ENCODE peak calls at places on chromosomes 16 and 17, in four cellular contexts. G is hepatocyte, B is NB4, L is fibroblast of villous mesenchyme. X is an unnamed sample.
A peak's percentile ranks its signal among the peaks of the same experiment; 100 is the strongest.

GRCh38 chr16:24279982-24280381 is 23.8 kb downstream of the CACNG3 start:
- DNase-seq in G (no peak), B (no peak), L (no peak), X (no peak)

GRCh38 chr17:80866050-80866793 is 125.4 kb upstream of the CHMP6 start:
- DNase-seq in G (peak; percentile 58), B (peak; percentile 64), L (peak; percentile 64), X (peak; percentile 66)

GRCh38 chr17:64683791-64684190 is 21.7 kb upstream of the SMURF2 start:
- DNase-seq in G (no peak), B (no peak), L (no peak), X (no peak)

GRCh38 chr16:17439580-17439979 is 31.2 kb downstream of the XYLT1 start:
- DNase-seq in G (no peak), B (no peak), L (no peak), X (no peak)

GRCh38 chr17:1880851-1881630 is 51.2 kb downstream of the RPA1 start:
- DNase-seq in G (no peak), B (no peak), L (no peak), X (no peak)

GRCh38 chr17:22704674-22705073 is 1012.4 kb downstream of the KCNJ18 start:
- DNase-seq in G (no peak), B (peak; percentile 38), L (no peak), X (no peak)

GRCh38 chr17:81187120-81187519 is 21.1 kb upstream of the AATK start:
- DNase-seq in G (no peak), B (no peak), L (no peak), X (no peak)

GRCh38 chr17:44220211-44221071 is 966 bp upstream of the UBTF start:
- DNase-seq in G (peak; percentile 78), B (peak; percentile 74), L (peak; percentile 54), X (no peak)

GRCh38 chr16:86042996-86043725 is 144.2 kb downstream of the IRF8 start:
- DNase-seq in G (no peak), B (no peak), L (no peak), X (no peak)

GRCh38 chr16:10878644-10879498 is 1.9 kb downstream of the CIITA start:
- DNase-seq in G (peak; percentile 19), B (no peak), L (peak; percentile 26), X (no peak)

GRCh38 chr16:81798311-81799137 is 19.4 kb downstream of the PLCG2 start:
- DNase-seq in G (no peak), B (peak; percentile 98), L (no peak), X (no peak)

GRCh38 chr16:56477096-56477878 is 25.9 kb downstream of the OGFOD1 start:
- DNase-seq in G (peak; percentile 17), B (peak; percentile 79), L (peak; percentile 77), X (no peak)

GRCh38 chr17:32519769-32520701 is 33.2 kb downstream of the CDK5R1 start:
- DNase-seq in G (peak; percentile 58), B (no peak), L (no peak), X (no peak)

GRCh38 chr16:50386819-50387218 is 18.0 kb upstream of the BRD7 start:
- DNase-seq in G (no peak), B (no peak), L (no peak), X (no peak)

GRCh38 chr16:648786-649589 is at the start of gene WDR90:
- DNase-seq in G (peak; percentile 96), B (peak; percentile 90), L (peak; percentile 92), X (peak; percentile 93)

GRCh38 chr17:38658741-38659345 is 15.9 kb downstream of the EPOP start:
- DNase-seq in G (no peak), B (peak; percentile 75), L (no peak), X (no peak)

GRCh38 chr16:70775399-70775798 is 25.6 kb downstream of the VAC14 start:
- DNase-seq in G (no peak), B (no peak), L (no peak), X (no peak)

GRCh38 chr17:38874505-38875419 is 4.9 kb downstream of the LASP1 start:
- DNase-seq in G (no peak), B (no peak), L (no peak), X (no peak)

GRCh38 chr16:87628940-87629339 is 26.6 kb downstream of the JPH3 start:
- DNase-seq in G (no peak), B (peak; percentile 73), L (peak; percentile 10), X (no peak)

GRCh38 chr17:32323046-32323445 is 18.9 kb downstream of the C17orf75 start:
- DNase-seq in G (no peak), B (no peak), L (no peak), X (no peak)

GRCh38 chr17:10114931-10115535 is 83.4 kb downstream of the GAS7 start:
- DNase-seq in G (peak; percentile 91), B (peak; percentile 100), L (peak; percentile 99), X (peak; percentile 98)

GRCh38 chr16:86568677-86569623 is 2.3 kb downstream of the FOXC2 start:
- DNase-seq in G (no peak), B (no peak), L (no peak), X (no peak)

GRCh38 chr17:49525831-49526741 is 31.0 kb downstream of the NGFR start:
- DNase-seq in G (peak; percentile 3), B (no peak), L (no peak), X (no peak)

GRCh38 chr17:73271078-73271477 is 9.4 kb upstream of the CPSF4L start:
- DNase-seq in G (no peak), B (peak; percentile 66), L (no peak), X (no peak)

GRCh38 chr17:79174905-79175856 is 100.6 kb downstream of the ENGASE start:
- DNase-seq in G (no peak), B (no peak), L (no peak), X (no peak)

DNA sequence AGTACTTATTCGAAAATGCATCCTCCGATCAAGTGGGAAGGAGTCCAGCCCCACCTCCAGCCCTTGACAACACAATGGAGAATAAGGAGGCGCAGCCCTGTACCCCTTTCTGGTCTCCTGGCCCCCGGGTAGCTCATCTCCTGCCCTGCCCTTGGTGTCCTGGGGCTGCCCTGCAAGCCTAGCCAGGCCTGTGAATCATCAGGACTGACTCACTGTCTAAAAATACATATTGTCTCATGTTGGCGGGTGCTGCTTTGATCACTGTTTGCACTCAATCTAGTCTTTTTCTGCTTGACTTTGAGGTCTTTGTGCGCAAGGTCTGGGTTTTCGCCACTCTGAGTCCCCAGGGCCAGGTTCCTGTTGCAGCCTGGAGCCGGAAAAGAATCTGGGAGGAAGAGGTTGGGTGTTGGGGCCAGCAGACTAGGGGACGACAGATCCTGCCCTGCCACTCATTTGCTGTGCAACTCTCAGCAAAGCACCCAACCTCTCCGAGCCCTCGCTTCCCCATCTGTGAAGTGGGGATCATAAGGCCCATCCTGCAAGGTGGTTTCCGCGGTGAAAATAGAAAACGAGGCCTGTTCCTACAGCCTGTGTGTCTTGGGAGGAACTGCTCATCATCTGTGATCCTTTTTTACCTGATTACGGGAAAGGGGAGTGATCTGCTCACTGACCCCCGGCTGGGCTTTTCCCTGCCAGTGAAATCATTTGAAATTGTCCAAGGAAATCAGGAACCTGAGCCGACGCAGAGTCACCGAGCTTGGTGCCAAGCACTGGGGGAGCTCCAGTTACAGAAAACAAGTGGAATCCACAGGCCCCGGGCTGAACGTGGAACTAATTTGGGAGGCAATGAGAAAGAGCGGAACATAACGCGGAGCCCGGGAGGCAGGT is 230.4 kb downstream of the PARN start:
- DNase-seq in G (peak; percentile 63), B (peak; percentile 75), L (peak; percentile 62), X (peak; percentile 72)
- TF ChIP-seq CTCF in G (no peak), B (no peak), L (no peak), X (no peak)

DNA sequence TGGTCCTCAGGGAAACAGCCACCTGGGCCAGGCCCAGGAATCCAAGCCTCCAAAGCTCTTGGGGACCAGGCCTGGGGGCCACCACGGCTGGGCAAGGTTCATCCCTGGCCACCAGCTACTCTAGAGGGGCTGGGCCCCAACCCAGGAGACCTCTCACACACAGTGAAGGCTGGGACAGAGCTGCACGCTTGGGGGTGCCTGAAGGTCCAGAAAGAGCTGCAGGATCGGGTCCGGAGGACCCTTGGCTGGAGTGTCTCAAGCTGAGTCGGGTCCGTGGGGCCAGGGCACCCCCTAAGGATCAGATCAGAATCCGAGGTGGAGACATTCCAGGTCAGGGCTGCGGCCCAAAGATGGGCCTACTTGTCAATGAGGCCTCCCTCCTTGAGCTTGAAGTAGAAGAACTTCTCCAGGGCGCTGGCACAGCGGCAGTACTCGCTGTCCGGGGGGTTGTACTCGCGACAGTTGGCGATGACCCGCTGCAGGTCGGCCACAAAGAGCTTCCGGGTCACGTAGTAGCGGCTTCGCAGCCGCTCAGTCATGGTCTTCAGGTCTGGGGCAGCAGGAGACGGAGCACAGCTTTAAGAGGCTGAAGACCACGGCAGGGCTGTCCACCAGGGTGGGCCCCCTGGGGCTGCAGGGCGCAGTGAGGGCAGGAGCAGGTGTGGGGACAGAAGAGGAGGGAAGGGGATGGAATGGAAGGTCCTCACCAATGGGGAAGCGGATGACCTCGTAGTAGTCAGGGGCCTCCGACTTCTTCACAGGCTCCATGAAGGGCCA is 967 bp upstream of the DHX58 start:
- DNase-seq in G (no peak), B (no peak), L (no peak), X (no peak)
- H3K4me3 ChIP-seq in G (no peak overlapping the region), B (no peak overlapping the region), L (no peak overlapping the region), X (no peak overlapping the region)

DNA sequence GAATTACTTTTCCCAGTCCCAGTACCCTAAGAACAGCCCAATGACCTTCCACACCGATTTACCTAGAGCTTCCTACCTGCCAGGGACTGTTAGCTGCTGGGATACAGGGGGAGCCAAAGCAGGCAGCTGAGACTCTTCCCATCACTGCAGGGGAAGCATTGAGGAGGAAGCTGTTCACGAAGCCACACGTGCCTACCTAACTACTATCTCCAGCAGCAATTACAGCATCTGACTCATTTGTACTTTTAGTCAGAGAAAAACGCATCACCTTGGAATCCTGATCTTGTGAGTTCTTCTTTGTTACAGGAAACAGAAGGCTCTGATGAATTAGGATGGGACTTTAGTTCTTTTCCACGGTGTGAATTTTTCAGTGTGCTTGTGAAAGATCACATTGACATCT is 113.7 kb upstream of the DHX40 start:
- DNase-seq in G (peak; percentile 50), B (no peak), L (peak; percentile 32), X (no peak)
- TF ChIP-seq CTCF in G (no peak), B (no peak), L (no peak), X (no peak)

GRCh38 chr16:21937387-21937829 is 15.8 kb upstream of the UQCRC2 start:
- DNase-seq in G (no peak), B (no peak), L (no peak), X (no peak)
- H3K4me3 ChIP-seq in G (no peak overlapping the region), B (no peak overlapping the region), L (no peak overlapping the region), X (no peak overlapping the region)

DNA sequence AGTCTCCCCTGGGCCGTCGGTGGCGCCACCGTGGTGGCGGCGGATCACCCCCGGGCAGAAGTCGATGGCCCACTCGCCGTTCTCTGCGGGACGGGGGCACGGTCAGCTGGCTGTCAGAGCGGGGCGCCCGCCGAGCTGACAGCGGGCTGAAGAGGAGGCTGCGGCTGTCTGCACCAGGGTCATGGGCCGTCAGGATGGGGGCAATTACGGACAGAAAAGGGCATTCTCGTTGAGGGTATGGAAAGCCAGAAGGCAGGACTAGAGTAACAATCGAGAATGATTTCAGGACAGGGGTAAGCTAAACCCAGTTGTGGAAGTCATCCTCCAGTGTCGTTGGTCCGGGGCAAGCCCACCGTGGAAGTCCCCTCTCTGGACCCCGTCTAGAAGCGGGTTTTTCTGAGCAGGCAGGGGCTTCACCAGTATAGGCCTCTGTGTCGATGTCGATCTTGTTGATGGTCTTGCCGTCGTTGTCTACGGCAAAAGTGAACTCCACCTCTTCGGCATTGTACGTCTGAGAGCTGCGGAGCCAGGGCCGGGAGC is 1.7 kb downstream of the CHRNE start:
- DNase-seq in G (no peak), B (no peak), L (no peak), X (no peak)
- TF ChIP-seq CTCF in G (no peak), B (no peak), L (no peak), X (no peak)

X was measured in right atrium auricular region.